ENCODE peak calls at places on chromosomes 1 and 21, in six cellular contexts. U, L, Z, I, A and H are unnamed samples.

GRCh38 chr1:100657876-100658715 is 61.4 kb upstream of the VCAM1 start:
- DNase-seq in U (no peak), L (no peak), Z (no peak), I (peak; percentile 72), A (peak; percentile 60), H (no peak)

GRCh38 chr1:216822480-216822879 is 99.3 kb upstream of the ESRRG start:
- DNase-seq in U (no peak), L (no peak), Z (no peak), I (no peak), A (no peak), H (no peak)

GRCh38 chr1:26121854-26122773 is 10.5 kb downstream of the PDIK1L start:
- DNase-seq in U (no peak), L (no peak), Z (no peak), I (no peak), A (no peak), H (peak; percentile 0)

GRCh38 chr21:41612674-41613250 is 104.8 kb upstream of the TMPRSS2 start:
- DNase-seq in U (peak; percentile 65), L (no peak), Z (peak; percentile 82), I (peak; percentile 98), A (peak; percentile 98), H (peak; percentile 68)

GRCh38 chr1:9687876-9688582 is 36.5 kb downstream of the PIK3CD start:
- DNase-seq in U (peak; percentile 25), L (no peak), Z (no peak), I (peak; percentile 36), A (no peak), H (no peak)

GRCh38 chr1:53328490-53329182 is 766 bp upstream of the LRP8 start:
- DNase-seq in U (no peak), L (no peak), Z (peak; percentile 68), I (no peak), A (no peak), H (peak; percentile 69)

GRCh38 chr1:54611621-54612020 is 11.7 kb downstream of the FAM151A start:
- DNase-seq in U (no peak), L (no peak), Z (no peak), I (no peak), A (no peak), H (no peak)

GRCh38 chr1:26630634-26631033 is 65.2 kb upstream of the ARID1A start:
- DNase-seq in U (no peak), L (no peak), Z (no peak), I (no peak), A (no peak), H (no peak)

GRCh38 chr1:160030657-160031367 is 978 bp downstream of the PIGM start:
- DNase-seq in U (peak; percentile 34), L (no peak), Z (no peak), I (peak; percentile 2), A (no peak), H (peak; percentile 29)

GRCh38 chr1:162305969-162306368 is 70.7 kb downstream of the SPATA46 start:
- DNase-seq in U (no peak), L (no peak), Z (no peak), I (peak; percentile 56), A (no peak), H (no peak)

GRCh38 chr1:77831976-77832695 is 52.7 kb downstream of the MIGA1 start:
- DNase-seq in U (no peak), L (no peak), Z (no peak), I (peak; percentile 86), A (peak; percentile 84), H (no peak)

GRCh38 chr1:64952055-64952699 is 14.2 kb downstream of the JAK1 start:
- DNase-seq in U (no peak), L (no peak), Z (no peak), I (no peak), A (no peak), H (no peak)

GRCh38 chr1:26284597-26285351 is 4.9 kb downstream of the SH3BGRL3 start:
- DNase-seq in U (peak; percentile 74), L (no peak), Z (peak; percentile 82), I (peak; percentile 96), A (peak; percentile 94), H (peak; percentile 85)

GRCh38 chr1:88300864-88301263 is 383.2 kb upstream of the PKN2 start:
- DNase-seq in U (no peak), L (no peak), Z (no peak), I (no peak), A (no peak), H (no peak)

GRCh38 chr1:92879316-92879968 is 47.6 kb downstream of the RPL5 start:
- DNase-seq in U (no peak), L (no peak), Z (no peak), I (no peak), A (no peak), H (no peak)

GRCh38 chr1:2319291-2319690 is 72.1 kb downstream of the MORN1 start:
- DNase-seq in U (no peak), L (no peak), Z (no peak), I (no peak), A (no peak), H (no peak)
- H3K9ac ChIP-seq in U (no peak overlapping the region), L (no peak overlapping the region), Z (no peak overlapping the region), I (no peak overlapping the region), A (no peak overlapping the region), H (peak overlapping the region; percentile 34)

GRCh38 chr1:31934251-31934650 is 3.9 kb downstream of the PTP4A2 start:
- DNase-seq in U (no peak), L (no peak), Z (no peak), I (no peak), A (no peak), H (no peak)

GRCh38 chr1:31931241-31932225 is 6.6 kb downstream of the PTP4A2 start:
- DNase-seq in U (no peak), L (no peak), Z (peak; percentile 63), I (peak; percentile 71), A (peak; percentile 62), H (no peak)

GRCh38 chr1:31927661-31927980 is 10.5 kb downstream of the PTP4A2 start:
- DNase-seq in U (no peak), L (no peak), Z (no peak), I (no peak), A (no peak), H (no peak)

GRCh38 chr1:31932491-31933316 is 5.5 kb downstream of the PTP4A2 start:
- DNase-seq in U (no peak), L (no peak), Z (peak; percentile 48), I (peak; percentile 21), A (no peak), H (peak; percentile 61)

GRCh38 chr1:31930827-31931226 is 7.3 kb downstream of the PTP4A2 start:
- DNase-seq in U (no peak), L (no peak), Z (no peak), I (no peak), A (no peak), H (no peak)
- H3K27ac ChIP-seq in U (peak overlapping the region; percentile 92), L (peak overlapping the region; percentile 93), Z (no peak overlapping the region), I (no peak overlapping the region), A (peak overlapping the region; percentile 24), H (peak overlapping the region; percentile 96)

DNA sequence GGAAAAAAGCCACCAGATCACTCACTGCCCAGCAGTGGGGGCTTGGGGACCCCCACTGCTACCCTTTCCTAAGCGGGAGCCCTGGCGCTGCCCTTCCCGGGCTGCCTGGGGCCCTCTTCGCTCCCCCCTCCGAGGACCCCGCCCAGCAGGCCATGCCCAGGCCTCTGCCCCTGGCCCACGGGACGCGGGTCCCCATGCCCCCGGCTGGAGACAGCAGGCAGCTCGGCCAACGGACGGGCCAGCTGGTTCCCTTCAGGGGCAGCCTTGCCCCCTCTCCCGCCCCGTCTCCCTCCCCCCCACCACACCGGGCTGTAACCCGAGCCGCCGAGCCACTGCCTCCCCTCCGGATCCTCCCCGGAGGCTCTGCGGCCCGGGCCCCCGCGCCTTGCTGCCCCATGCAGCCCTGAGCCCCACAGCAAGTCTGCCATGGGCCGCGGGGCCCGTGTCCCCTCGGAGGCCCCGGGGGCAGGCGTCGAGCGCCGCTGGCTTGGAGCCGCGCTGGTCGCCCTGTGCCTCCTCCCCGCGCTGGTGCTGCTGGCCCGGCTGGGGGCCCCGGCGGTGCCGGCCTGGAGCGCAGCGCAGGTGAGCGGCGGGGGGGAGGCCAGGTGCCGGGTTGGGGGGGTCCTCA is at the start of gene MMP23B:
- DNase-seq in U (no peak), L (no peak), Z (peak; percentile 54), I (no peak), A (no peak), H (no peak)
- H3K9ac ChIP-seq in U (no peak within 1 kb of the TSS), L (no peak within 1 kb of the TSS), Z (peak within 1 kb of the TSS; percentile 59), I (no peak within 1 kb of the TSS), A (no peak within 1 kb of the TSS), H (peak within 1 kb of the TSS; percentile 82)

DNA sequence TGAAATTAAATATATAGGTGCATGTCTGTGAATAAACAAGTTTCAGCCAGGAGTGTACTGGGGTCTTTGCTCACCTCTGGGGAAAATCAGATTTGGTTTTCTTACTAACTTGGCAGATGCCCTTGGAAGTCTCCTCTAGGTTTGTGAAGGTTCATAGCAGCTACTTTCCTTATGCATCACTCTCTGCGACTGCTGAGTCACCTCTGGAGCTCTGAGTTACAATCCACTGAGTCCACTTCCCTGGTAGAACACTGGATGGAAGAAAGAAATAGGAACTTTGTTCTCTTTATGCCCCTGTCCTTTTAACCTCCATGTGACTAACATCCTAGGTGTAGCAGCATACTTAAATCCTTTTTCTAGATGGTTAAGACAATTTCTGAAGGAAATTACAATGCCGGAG is 4.4 kb upstream of the FASLG start:
- DNase-seq in U (no peak), L (no peak), Z (no peak), I (peak; percentile 90), A (peak; percentile 83), H (no peak)
- H3K27ac ChIP-seq in U (no peak overlapping the region), L (no peak overlapping the region), Z (no peak overlapping the region), I (no peak overlapping the region), A (peak overlapping the region; percentile 42), H (no peak overlapping the region)

GRCh38 chr1:221263831-221264767 is 384.9 kb downstream of the HLX start:
- DNase-seq in U (peak; percentile 34), L (peak; percentile 5), Z (peak; percentile 88), I (peak; percentile 82), A (peak; percentile 75), H (peak; percentile 33)

GRCh38 chr1:221268295-221268694 is 389.1 kb downstream of the HLX start:
- DNase-seq in U (no peak), L (no peak), Z (no peak), I (peak; percentile 92), A (peak; percentile 90), H (no peak)

DNA sequence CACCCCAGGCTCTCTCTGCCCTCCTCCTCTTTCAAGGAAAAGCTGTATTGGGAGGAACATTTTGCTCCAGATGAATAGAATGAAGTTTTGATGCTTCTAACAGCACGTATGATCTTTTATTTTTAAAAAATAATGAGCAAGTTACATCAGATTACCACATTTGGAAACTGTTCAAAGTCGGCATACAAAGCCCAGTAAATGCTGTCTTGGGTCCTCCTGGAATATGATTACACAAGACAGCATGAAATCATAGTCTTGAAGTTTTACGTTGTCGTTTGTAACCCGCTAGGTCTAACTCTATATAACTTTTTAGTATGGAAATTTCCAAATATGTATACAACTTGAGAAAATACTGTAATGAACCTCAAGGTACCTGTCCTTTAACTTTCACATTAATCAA is 385.6 kb downstream of the HLX start:
- DNase-seq in U (no peak), L (no peak), Z (no peak), I (no peak), A (no peak), H (no peak)
- H3K9ac ChIP-seq in U (no peak overlapping the region), L (no peak overlapping the region), Z (no peak overlapping the region), I (no peak overlapping the region), A (no peak overlapping the region), H (no peak overlapping the region)

DNA sequence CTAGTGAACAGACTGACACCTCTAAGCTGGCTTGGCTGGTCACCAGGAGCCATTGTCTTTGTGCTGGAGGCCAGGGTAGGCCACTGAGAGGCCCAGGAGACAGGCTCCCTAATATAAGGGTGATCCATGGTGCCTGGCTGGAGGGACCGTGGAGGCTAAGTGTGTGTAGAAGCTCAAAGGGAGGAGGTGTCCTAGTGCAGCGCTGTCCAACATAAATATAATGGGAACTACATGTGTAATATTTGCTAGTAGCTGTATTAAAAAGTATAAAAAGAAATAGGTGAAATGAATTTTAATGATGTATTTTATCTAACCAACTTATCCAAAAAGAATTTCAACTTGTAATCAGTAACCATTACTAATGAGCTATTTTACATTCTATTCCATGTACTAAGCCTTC is 35.0 kb downstream of the SOX13 start:
- DNase-seq in U (no peak), L (no peak), Z (no peak), I (no peak), A (no peak), H (no peak)
- H3K27ac ChIP-seq in U (no peak overlapping the region), L (no peak overlapping the region), Z (no peak overlapping the region), I (no peak overlapping the region), A (no peak overlapping the region), H (no peak overlapping the region)